ENCODE peak calls at places on chromosomes 7 and 10, in nine cellular contexts. C is GM12891, E is A549, J is Peyer's patch, Z is sigmoid colon, I is uterus, D is esophagus muscularis mucosa, W is transverse colon, P is ovary. H is an unnamed sample.

GRCh38 chr10:58956926-58957325 is 219.5 kb upstream of the PHYHIPL start:
- DNase-seq in C (no peak), E (no peak), J (no peak), Z (no peak), I (no peak), D (no peak), W (no peak), P (no peak), H (no peak)

GRCh38 chr7:85185355-85186082 is 1.3 kb downstream of the SEMA3D start:
- DNase-seq in C (no peak), E (peak; percentile 28), J (peak; percentile 62), Z (peak; percentile 72), I (no peak), D (no peak), W (peak; percentile 9), P (peak; percentile 50), H (peak; percentile 31)

GRCh38 chr7:36226151-36226550 is 73.1 kb downstream of the EEPD1 start:
- DNase-seq in C (no peak), E (no peak), J (no peak), Z (no peak), I (no peak), D (no peak), W (no peak), P (no peak), H (no peak)

GRCh38 chr10:47378606-47379444 is 5.3 kb downstream of the ZNF488 start:
- DNase-seq in C (no peak), E (no peak), J (peak; percentile 25), Z (peak; percentile 44), I (no peak), D (no peak), W (no peak), P (no peak), H (no peak)

GRCh38 chr7:73893342-73894101 is 32.6 kb downstream of the TMEM270 start:
- DNase-seq in C (no peak), E (no peak), J (no peak), Z (peak; percentile 87), I (peak; percentile 65), D (no peak), W (peak; percentile 27), P (peak; percentile 63), H (no peak)

GRCh38 chr10:119165171-119166110 is at the start of gene SFXN4:
- DNase-seq in C (peak; percentile 81), E (peak; percentile 76), J (peak; percentile 91), Z (peak; percentile 89), I (peak; percentile 68), D (peak; percentile 94), W (peak; percentile 85), P (peak; percentile 86), H (peak; percentile 60)

GRCh38 chr10:30977385-30977784 is 54.3 kb downstream of the ZNF438 start:
- DNase-seq in C (no peak), E (no peak), J (no peak), Z (no peak), I (no peak), D (no peak), W (no peak), P (no peak), H (no peak)

GRCh38 chr10:35749230-35749629 is 107.1 kb upstream of the FZD8 start:
- DNase-seq in C (no peak), E (no peak), J (no peak), Z (no peak), I (no peak), D (no peak), W (no peak), P (no peak), H (no peak)

GRCh38 chr10:48494073-48494472 is 110.8 kb downstream of the ARHGAP22 start:
- DNase-seq in C (no peak), E (no peak), J (no peak), Z (no peak), I (no peak), D (peak; percentile 89), W (no peak), P (peak; percentile 18), H (no peak)

GRCh38 chr10:6423004-6423403 is 157.1 kb downstream of the PRKCQ start:
- DNase-seq in C (no peak), E (no peak), J (no peak), Z (no peak), I (no peak), D (no peak), W (no peak), P (no peak), H (no peak)

GRCh38 chr7:17781491-17782215 is 158.6 kb downstream of the SNX13 start:
- DNase-seq in C (no peak), E (no peak), J (no peak), Z (no peak), I (no peak), D (no peak), W (no peak), P (no peak), H (no peak)

GRCh38 chr10:22986771-22987542 is 59.1 kb downstream of the ARMC3 start:
- DNase-seq in C (no peak), E (peak; percentile 35), J (no peak), Z (no peak), I (no peak), D (no peak), W (no peak), P (no peak), H (no peak)

GRCh38 chr10:10477859-10478258 is 539.8 kb upstream of the CELF2 start:
- DNase-seq in C (no peak), E (no peak), J (no peak), Z (no peak), I (no peak), D (no peak), W (no peak), P (no peak), H (no peak)

GRCh38 chr10:86363184-86363832 is 3.3 kb downstream of the GRID1 start:
- DNase-seq in C (peak; percentile 50), E (peak; percentile 58), J (peak; percentile 51), Z (peak; percentile 62), I (no peak), D (no peak), W (no peak), P (peak; percentile 50), H (no peak)

GRCh38 chr10:61870521-61870895 is 31.0 kb upstream of the ARID5B start:
- DNase-seq in C (no peak), E (no peak), J (no peak), Z (no peak), I (no peak), D (no peak), W (no peak), P (no peak), H (no peak)

GRCh38 chr10:129911451-129912160 is 52.5 kb downstream of the EBF3 start:
- DNase-seq in C (no peak), E (no peak), J (peak; percentile 30), Z (no peak), I (no peak), D (no peak), W (no peak), P (no peak), H (no peak)

GRCh38 chr10:133276435-133277201 is at the start of gene ADAM8:
- DNase-seq in C (peak; percentile 96), E (no peak), J (peak; percentile 67), Z (no peak), I (no peak), D (no peak), W (peak; percentile 63), P (no peak), H (no peak)

GRCh38 chr10:1292611-1293021 is 236.4 kb downstream of the WDR37 start:
- DNase-seq in C (no peak), E (no peak), J (no peak), Z (no peak), I (no peak), D (no peak), W (no peak), P (no peak), H (no peak)

GRCh38 chr10:92523639-92524038 is 50.3 kb downstream of the IDE start:
- DNase-seq in C (no peak), E (no peak), J (no peak), Z (no peak), I (no peak), D (no peak), W (no peak), P (no peak), H (no peak)

GRCh38 chr7:102464577-102465280 is at the start of the genes ALKBH4 and LRWD1:
- DNase-seq in C (peak; percentile 100), E (peak; percentile 89), J (peak; percentile 97), Z (peak; percentile 96), I (peak; percentile 91), D (peak; percentile 97), W (peak; percentile 95), P (peak; percentile 96), H (peak; percentile 98)
- TF ChIP-seq POLR2A in C (peak; percentile 75), E (peak; percentile 88), J (peak; percentile 75), Z (peak; percentile 14), I (peak; percentile 40), D (no peak), W (peak; percentile 59), P (peak; percentile 33), H (peak; percentile 97)

GRCh38 chr7:2555121-2556052 is at the start of gene BRAT1:
- DNase-seq in C (peak; percentile 96), E (peak; percentile 96), J (peak; percentile 99), Z (peak; percentile 98), I (peak; percentile 97), D (peak; percentile 99), W (peak; percentile 98), P (peak; percentile 98), H (peak; percentile 100)
- TF ChIP-seq POLR2A in C (peak; percentile 50), E (peak; percentile 90), J (peak; percentile 61), Z (peak; percentile 41), I (peak; percentile 36), D (no peak), W (peak; percentile 78), P (no peak), H (peak; percentile 99)

GRCh38 chr10:4723860-4724259 is 102.1 kb upstream of the AKR1E2 start:
- DNase-seq in C (no peak), E (no peak), J (no peak), Z (no peak), I (no peak), D (no peak), W (no peak), P (no peak), H (no peak)
- TF ChIP-seq POLR2A in C (no peak), E (no peak), J (no peak), Z (no peak), I (no peak), D (no peak), W (no peak), P (no peak), H (no peak)

GRCh38 chr7:42964849-42965805 is 33.0 kb downstream of the MRPL32 start:
- DNase-seq in C (no peak), E (no peak), J (no peak), Z (peak; percentile 70), I (no peak), D (no peak), W (no peak), P (no peak), H (no peak)

GRCh38 chr7:42959549-42959948 is 27.4 kb downstream of the MRPL32 start:
- DNase-seq in C (no peak), E (no peak), J (no peak), Z (no peak), I (no peak), D (no peak), W (no peak), P (no peak), H (no peak)

GRCh38 chr7:42964293-42964692 is 32.1 kb downstream of the MRPL32 start:
- DNase-seq in C (no peak), E (no peak), J (no peak), Z (no peak), I (no peak), D (no peak), W (no peak), P (no peak), H (no peak)

GRCh38 chr7:42960762-42961161 is 28.6 kb downstream of the MRPL32 start:
- DNase-seq in C (no peak), E (no peak), J (no peak), Z (no peak), I (no peak), D (no peak), W (no peak), P (no peak), H (no peak)

GRCh38 chr7:42961182-42961581 is 29.0 kb downstream of the MRPL32 start:
- DNase-seq in C (no peak), E (no peak), J (no peak), Z (no peak), I (no peak), D (no peak), W (no peak), P (no peak), H (no peak)
- TF ChIP-seq POLR2A in C (no peak), E (no peak), J (no peak), Z (no peak), I (no peak), D (no peak), W (no peak), P (no peak), H (no peak)